ENCODE peak calls at places on chromosomes 2 and 18, in seven cellular contexts. E is spleen; F is activated CD8-positive, alpha-beta memory T cell treated with anti-CD3 and anti-CD28 coated beads, Interleukin-2, amount 50 U/mL, for 4 hours; W is cardiac septum; R is psoas muscle; C is neural crest cell; S is kidney glomerular epithelial cell. D is an unnamed sample.
A peak's percentile ranks its signal among the peaks of the same experiment; 100 is the strongest.

GRCh38 chr2:240236217-240237111 is 96.0 kb upstream of the OTOS start:
- DNase-seq in E (peak; percentile 75), F (no peak), W (peak; percentile 87), R (peak; percentile 94), C (no peak), S (no peak), D (no peak)

GRCh38 chr2:13009027-13009426 is 292.3 kb downstream of the TRIB2 start:
- DNase-seq in E (no peak), F (no peak), W (no peak), R (no peak), C (no peak), S (no peak), D (no peak)

GRCh38 chr2:191218292-191218898 is 26.8 kb upstream of the MYO1B start:
- DNase-seq in E (no peak), F (peak; percentile 53), W (no peak), R (no peak), C (peak; percentile 71), S (peak; percentile 39), D (peak; percentile 91)

GRCh38 chr2:197838036-197838435 is 33.6 kb downstream of the PLCL1 start:
- DNase-seq in E (no peak), F (no peak), W (no peak), R (no peak), C (no peak), S (peak; percentile 22), D (no peak)

GRCh38 chr2:20378891-20379519 is 28.4 kb upstream of the PUM2 start:
- DNase-seq in E (peak; percentile 85), F (no peak), W (peak; percentile 91), R (peak; percentile 92), C (peak; percentile 60), S (peak; percentile 81), D (peak; percentile 70)

GRCh38 chr18:58025205-58025604 is 18.8 kb upstream of the NEDD4L start:
- DNase-seq in E (no peak), F (no peak), W (no peak), R (no peak), C (no peak), S (no peak), D (no peak)

GRCh38 chr2:166240387-166241313 is 112.8 kb upstream of the SCN1A start:
- DNase-seq in E (no peak), F (no peak), W (no peak), R (no peak), C (no peak), S (no peak), D (no peak)

GRCh38 chr2:204261776-204262175 is 283.5 kb upstream of the PARD3B start:
- DNase-seq in E (no peak), F (no peak), W (no peak), R (no peak), C (no peak), S (no peak), D (no peak)

GRCh38 chr2:60858897-60859311 is 22.5 kb upstream of the REL start:
- DNase-seq in E (no peak), F (no peak), W (no peak), R (no peak), C (no peak), S (no peak), D (no peak)

GRCh38 chr2:186913870-186914269 is 64.9 kb upstream of the ZSWIM2 start:
- DNase-seq in E (no peak), F (no peak), W (no peak), R (no peak), C (no peak), S (no peak), D (no peak)

GRCh38 chr2:85584857-85585780 is 888 bp downstream of the VAMP5 start:
- DNase-seq in E (no peak), F (no peak), W (no peak), R (peak; percentile 61), C (no peak), S (peak; percentile 61), D (peak; percentile 82)

GRCh38 chr18:10040287-10041011 is 126.6 kb downstream of the VAPA start:
- DNase-seq in E (no peak), F (no peak), W (no peak), R (no peak), C (no peak), S (no peak), D (no peak)

GRCh38 chr2:39050109-39050508 is 70.7 kb downstream of the SOS1 start:
- DNase-seq in E (no peak), F (no peak), W (no peak), R (no peak), C (no peak), S (peak; percentile 43), D (peak; percentile 16)

GRCh38 chr18:79586436-79587297 is 92.9 kb upstream of the CTDP1 start:
- DNase-seq in E (peak; percentile 65), F (peak; percentile 8), W (peak; percentile 76), R (peak; percentile 26), C (no peak), S (no peak), D (no peak)

GRCh38 chr18:4125246-4125938 is 329.7 kb downstream of the DLGAP1 start:
- DNase-seq in E (no peak), F (no peak), W (no peak), R (peak; percentile 52), C (no peak), S (no peak), D (no peak)

GRCh38 chr2:148642891-148643416 is 1.6 kb upstream of the EPC2 start:
- DNase-seq in E (no peak), F (no peak), W (no peak), R (no peak), C (no peak), S (no peak), D (no peak)

GRCh38 chr2:30403592-30404353 is 43.3 kb upstream of the LCLAT1 start:
- DNase-seq in E (no peak), F (no peak), W (no peak), R (no peak), C (no peak), S (no peak), D (no peak)